ENCODE peak calls at places on chromosomes 11 and 22, in five cellular contexts. H, L, Z, E and R are unnamed samples.

GRCh38 chr11:43419460-43419859 is 60.7 kb downstream of the TTC17 start:
- DNase-seq in E (no peak), Z (peak), H (no peak), L (no peak), R (no peak)

GRCh38 chr22:40466976-40467375 is 96.6 kb downstream of the SGSM3 start:
- DNase-seq in Z (no peak), L (no peak), E (no peak), H (no peak), R (no peak)

GRCh38 chr11:40417627-40418026 is 1041.8 kb downstream of the LRRC4C start:
- DNase-seq in L (no peak), Z (no peak), H (no peak), E (no peak), R (no peak)

GRCh38 chr22:24341657-24342056 is 71.0 kb downstream of the SPECC1L start:
- DNase-seq in E (no peak), H (no peak), Z (no peak), L (no peak), R (no peak)

GRCh38 chr22:24115247-24116207 is 65.8 kb upstream of the SUSD2 start:
- DNase-seq in Z (no peak), L (no peak), H (no peak), E (no peak), R (no peak)

GRCh38 chr11:111819161-111820058 is 52.0 kb downstream of the ALG9 start:
- DNase-seq in Z (peak), H (no peak), E (peak), L (peak), R (no peak)

GRCh38 chr11:44568358-44568705 is 2.9 kb downstream of the CD82 start:
- DNase-seq in H (no peak), L (no peak), E (no peak), Z (no peak), R (no peak)

GRCh38 chr11:67483901-67484665 is 1.3 kb downstream of the AIP start:
- DNase-seq in L (no peak), Z (peak), H (no peak), E (no peak), R (no peak)

GRCh38 chr11:65964906-65965305 is 3.4 kb downstream of the SART1 start:
- DNase-seq in H (no peak), E (no peak), Z (no peak), L (no peak), R (no peak)

GRCh38 chr22:50505276-50505775 is 2.2 kb downstream of the LMF2 start:
- DNase-seq in Z (no peak), E (no peak), H (no peak), L (no peak), R (no peak)

GRCh38 chr11:62025429-62026105 is 58.1 kb upstream of the FTH1 start:
- DNase-seq in L (peak), H (no peak), Z (peak), E (peak), R (peak)

GRCh38 chr11:113189909-113190667 is 124.3 kb upstream of the TTC12 start:
- DNase-seq in H (no peak), L (peak), E (peak), Z (peak), R (no peak)

GRCh38 chr11:65844231-65844872 is 10.6 kb downstream of the SNX32 start:
- DNase-seq in L (no peak), Z (no peak), H (no peak), E (no peak), R (no peak)

GRCh38 chr11:34564807-34565241 is 51.2 kb upstream of the ELF5 start:
- DNase-seq in E (no peak), H (no peak), Z (no peak), L (peak), R (no peak)

GRCh38 chr11:67420147-67420645 is 4.7 kb downstream of the CARNS1 start:
- DNase-seq in E (no peak), L (no peak), H (no peak), Z (no peak), R (no peak)

GRCh38 chr11:22477312-22477711 is 139.1 kb downstream of the SLC17A6 start:
- DNase-seq in E (no peak), L (no peak), Z (no peak), H (no peak), R (no peak)

GRCh38 chr22:50076646-50077624 is 8.3 kb downstream of the MLC1 start:
- DNase-seq in Z (peak), H (no peak), L (no peak), E (no peak), R (no peak)

GRCh38 chr11:128859563-128860441 is 7.3 kb downstream of the KCNJ1 start:
- DNase-seq in E (peak), L (peak), Z (peak), H (peak), R (peak)

GRCh38 chr11:128152796-128153696 is 434.3 kb downstream of the ETS1 start:
- DNase-seq in Z (no peak), H (no peak), L (no peak), E (no peak), R (no peak)

GRCh38 chr22:49049691-49050090 is 778.0 kb downstream of the BRD1 start:
- DNase-seq in E (no peak), H (no peak), Z (no peak), L (no peak), R (no peak)

GRCh38 chr11:84437129-84438123 is 1151.3 kb upstream of the CCDC90B start:
- DNase-seq in H (peak), Z (no peak), E (no peak), L (no peak), R (no peak)

GRCh38 chr11:112612283-112612849 is 348.9 kb upstream of the NCAM1 start:
- DNase-seq in L (no peak), H (no peak), E (no peak), Z (no peak), R (no peak)

GRCh38 chr11:120682026-120682649 is 170.6 kb downstream of the GRIK4 start:
- DNase-seq in H (no peak), L (no peak), E (no peak), Z (no peak), R (no peak)

GRCh38 chr22:39932918-39933649 is 27.1 kb upstream of the TMA7B start:
- DNase-seq in H (no peak), Z (peak), L (no peak), E (no peak), R (no peak)

GRCh38 chr22:40107756-40108437 is 69.8 kb upstream of the TNRC6B start:
- DNase-seq in L (peak), E (peak), H (no peak), Z (no peak), R (no peak)

GRCh38 chr11:116638463-116638862 is 134.3 kb downstream of the BUD13 start:
- DNase-seq in L (no peak), Z (no peak), E (no peak), H (peak), R (no peak)

GRCh38 chr11:44880953-44881352 is 69.7 kb downstream of the TP53I11 start:
- DNase-seq in Z (no peak), H (no peak), L (no peak), E (no peak), R (no peak)

GRCh38 chr11:104858882-104859735 is 39.2 kb downstream of the CASP12 start:
- DNase-seq in H (no peak), Z (peak), L (no peak), E (no peak), R (no peak)

GRCh38 chr11:107844041-107844440 is 14.5 kb downstream of the SLC35F2 start:
- DNase-seq in E (no peak), Z (peak), H (no peak), L (no peak), R (no peak)

GRCh38 chr11:34501962-34502361 is 11.6 kb downstream of the ELF5 start:
- DNase-seq in H (no peak), L (no peak), Z (no peak), E (no peak), R (no peak)

GRCh38 chr11:20125927-20126326 is 34.3 kb downstream of the DBX1 start:
- DNase-seq in Z (no peak), L (no peak), H (no peak), E (no peak), R (no peak)

GRCh38 chr11:65915101-65915820 is 3.6 kb downstream of the C11orf68 start:
- DNase-seq in H (no peak), E (no peak), Z (peak), L (peak), R (no peak)

DNA sequence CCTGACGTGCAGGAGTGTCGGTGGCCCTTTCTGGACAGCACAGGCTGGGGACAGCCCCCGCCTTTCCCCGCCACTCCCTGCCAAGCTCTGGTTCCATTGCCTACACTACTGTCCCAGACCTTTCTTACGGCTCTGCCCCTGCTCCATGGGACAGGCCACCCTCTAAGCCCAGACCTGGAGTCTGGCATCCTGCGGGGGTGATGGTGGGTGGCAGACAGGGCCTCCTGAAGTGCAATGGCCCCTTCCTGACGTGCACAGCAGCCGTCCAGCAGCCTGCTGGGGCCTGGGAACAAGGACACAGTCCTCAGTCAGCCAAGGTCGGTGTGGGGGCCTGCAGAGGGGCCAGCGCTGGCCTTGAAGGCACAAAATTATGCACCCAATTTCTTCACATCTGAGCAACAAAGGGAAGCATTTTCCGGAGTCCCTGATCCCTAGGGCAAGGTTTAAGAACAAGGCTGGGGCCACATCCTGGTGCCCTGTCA is 79.7 kb upstream of the KCNQ1OT1 start:
- DNase-seq in Z (no peak), H (peak), L (no peak), E (no peak), R (no peak)
- TF ChIP-seq CTCF in Z (no peak), H (no peak), L (no peak), E (no peak), R (no peak)

DNA sequence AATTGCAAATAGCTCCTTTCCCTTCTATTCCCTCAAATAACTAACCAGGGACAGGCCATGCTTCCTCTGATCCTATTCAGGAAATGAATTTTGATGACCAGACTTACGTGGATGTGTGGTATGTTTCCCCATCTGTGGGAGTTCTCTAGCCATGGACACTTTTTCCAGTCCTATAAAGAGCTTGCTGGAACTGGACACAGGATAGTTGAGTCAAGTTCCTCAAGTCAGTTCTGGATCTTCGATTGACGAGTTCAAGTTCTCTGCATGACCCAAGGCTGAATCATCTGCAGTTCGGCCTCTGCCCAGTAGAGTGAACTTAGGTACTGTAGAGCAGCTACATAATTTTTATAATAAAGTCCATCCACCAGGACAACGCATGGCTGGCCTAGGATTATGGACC is 52.7 kb upstream of the CCND1 start:
- DNase-seq in L (no peak), E (no peak), H (no peak), Z (no peak), R (no peak)
- TF ChIP-seq CTCF in L (no peak), E (no peak), H (no peak), Z (no peak), R (no peak)

GRCh38 chr22:37259540-37260029 is 15.5 kb upstream of the RAC2 start:
- DNase-seq in H (peak), E (no peak), Z (no peak), L (no peak), R (no peak)
- TF ChIP-seq CTCF in H (peak), E (peak), Z (peak), L (no peak), R (no peak)

GRCh38 chr11:59223177-59223576 is 10.4 kb upstream of the MPEG1 start:
- DNase-seq in Z (no peak), L (no peak), E (no peak), H (no peak), R (no peak)

GRCh38 chr11:59219836-59220235 is 7.1 kb upstream of the MPEG1 start:
- DNase-seq in Z (no peak), H (no peak), L (no peak), E (no peak), R (no peak)

GRCh38 chr11:59223611-59224010 is 10.9 kb upstream of the MPEG1 start:
- DNase-seq in E (no peak), L (no peak), Z (no peak), H (no peak), R (no peak)

GRCh38 chr11:59222464-59223065 is 9.8 kb upstream of the MPEG1 start:
- DNase-seq in Z (no peak), E (no peak), L (no peak), H (no peak), R (no peak)

GRCh38 chr11:59221438-59221837 is 8.7 kb upstream of the MPEG1 start:
- DNase-seq in L (no peak), Z (no peak), H (no peak), E (no peak), R (no peak)
- TF ChIP-seq CTCF in L (no peak), Z (no peak), H (no peak), E (no peak), R (no peak)

DNA sequence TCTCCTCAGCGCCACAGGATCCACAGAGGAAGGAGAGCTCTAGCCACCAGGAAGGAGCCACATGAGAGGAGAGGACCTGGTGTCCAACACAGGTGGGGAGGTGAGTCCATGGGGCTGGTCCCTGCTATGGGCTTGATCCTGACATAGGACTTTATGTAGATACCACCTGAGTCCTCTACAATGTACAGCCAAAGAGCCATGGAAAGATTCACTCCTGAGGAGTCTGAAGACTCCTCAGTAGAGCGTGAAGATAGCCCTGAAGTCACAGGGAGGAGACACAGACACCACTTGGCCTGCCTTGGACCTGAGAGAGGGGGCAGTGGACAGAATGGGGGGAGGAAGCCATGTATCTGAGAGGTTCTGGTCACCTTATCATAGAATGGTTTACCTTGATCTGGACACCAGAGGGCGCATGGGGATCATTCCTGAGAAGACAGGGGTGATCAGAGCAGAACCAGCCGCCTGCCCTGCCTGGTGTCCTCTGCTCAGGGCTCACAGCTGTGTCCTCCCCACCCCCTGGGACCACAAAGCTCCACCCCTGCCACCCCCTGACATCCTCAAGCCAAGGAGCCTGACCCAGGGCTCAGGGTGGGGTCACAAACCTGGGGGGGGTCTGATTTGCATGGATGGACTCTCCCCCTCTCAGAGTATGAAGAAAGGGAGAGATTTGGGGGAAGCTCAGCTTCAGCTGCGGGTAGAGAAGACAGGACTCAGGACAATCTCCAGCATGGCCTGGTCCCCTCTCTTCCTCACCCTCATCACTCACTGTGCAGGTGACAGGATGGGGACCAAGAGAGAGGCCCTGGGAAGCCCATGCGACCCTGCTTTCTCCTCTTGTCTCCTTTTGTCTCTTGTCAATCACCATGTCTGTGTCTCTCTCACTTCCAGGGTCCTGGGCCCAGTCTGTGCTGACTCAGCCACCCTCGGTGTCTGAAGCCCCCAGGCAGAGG is 77.0 kb downstream of the ZNF280B start:
- DNase-seq in Z (peak), H (peak), L (peak), E (no peak), R (no peak)
- TF ChIP-seq CTCF in Z (peak), H (peak), L (peak), E (no peak), R (no peak)

GRCh38 chr22:45731041-45731797 is 59.6 kb downstream of the ATXN10 start:
- DNase-seq in E (no peak), Z (no peak), H (no peak), L (no peak), R (no peak)

GRCh38 chr22:45735273-45735672 is 63.6 kb downstream of the ATXN10 start:
- DNase-seq in L (no peak), E (no peak), Z (no peak), H (no peak), R (no peak)

GRCh38 chr22:45726081-45726480 is 54.4 kb downstream of the ATXN10 start:
- DNase-seq in L (no peak), E (no peak), H (no peak), Z (no peak), R (no peak)

DNA sequence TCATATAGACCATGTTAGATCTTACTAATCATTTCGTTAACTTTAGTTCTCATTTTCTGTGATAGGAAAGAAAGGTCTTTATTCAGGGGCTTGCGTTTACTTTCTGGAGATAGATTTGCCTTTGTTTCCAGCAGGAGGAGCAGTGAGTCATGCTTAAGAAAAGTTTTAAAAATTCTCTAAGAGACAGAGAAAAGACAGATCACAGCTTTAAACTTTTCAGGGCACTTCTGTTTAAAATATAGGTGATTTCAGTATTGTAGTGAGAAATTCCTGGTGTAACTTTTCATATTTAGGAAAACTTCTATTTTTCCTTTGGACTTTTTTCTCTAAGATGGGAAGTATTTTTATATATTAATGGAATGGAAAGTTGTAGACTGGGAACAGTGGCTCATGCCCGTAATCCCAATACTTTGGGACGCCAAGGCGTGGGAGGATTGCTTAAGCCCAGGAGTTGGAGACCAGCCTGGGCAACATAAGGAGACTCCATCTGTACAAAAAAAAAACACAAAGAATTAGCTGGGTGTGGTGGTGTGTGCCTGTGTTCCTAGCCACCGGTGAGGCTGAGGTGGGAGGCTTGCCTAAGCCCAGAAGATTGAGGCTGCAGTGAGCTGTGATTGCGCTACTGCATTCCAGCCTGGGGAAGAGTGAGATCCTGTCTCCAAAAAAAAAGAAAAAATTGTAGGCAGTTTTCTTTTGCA is 60.3 kb downstream of the ATXN10 start:
- DNase-seq in L (no peak), Z (peak), E (no peak), H (no peak), R (no peak)
- TF ChIP-seq CTCF in L (no peak), Z (peak), E (no peak), H (no peak), R (no peak)

DNA sequence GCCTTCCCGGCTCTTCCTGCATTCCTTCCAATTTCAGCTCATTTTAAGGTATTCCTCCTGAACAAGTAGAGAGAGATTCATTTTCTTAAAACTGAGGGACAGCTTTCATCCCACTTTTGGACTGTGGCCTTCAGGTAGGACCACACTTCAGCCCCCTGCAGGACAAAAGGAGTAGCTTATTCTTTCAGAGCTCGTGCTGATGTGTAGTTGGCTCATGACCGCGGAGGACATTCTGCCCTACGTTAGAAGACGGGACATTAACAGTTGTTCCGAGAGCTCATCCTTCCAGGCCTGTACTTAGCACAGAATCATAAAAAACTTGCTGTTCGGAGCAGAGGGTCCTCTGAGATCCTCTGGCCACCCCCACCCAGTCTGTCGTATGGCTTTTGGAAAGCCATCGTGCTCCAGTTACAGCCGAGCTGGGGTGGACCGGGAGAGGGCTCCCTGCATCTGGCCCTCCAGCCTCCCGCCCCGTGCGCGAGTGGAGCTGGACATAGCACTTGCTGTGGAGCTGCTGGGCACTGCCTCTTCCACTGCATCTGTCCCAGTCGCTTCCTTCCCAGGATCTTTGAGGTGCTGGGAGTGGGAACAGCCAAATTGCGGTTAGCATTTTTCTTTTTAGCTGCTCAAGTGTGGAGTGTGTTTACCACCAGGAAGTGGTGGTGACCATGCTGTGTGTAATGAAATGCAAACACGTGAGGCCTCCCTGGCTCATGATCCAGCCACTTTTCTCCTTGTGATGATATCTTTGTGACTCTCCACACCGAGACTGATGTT is 250.3 kb downstream of the TBC1D22A start:
- DNase-seq in E (no peak), L (no peak), H (no peak), Z (no peak), R (no peak)
- TF ChIP-seq CTCF in E (no peak), L (no peak), H (no peak), Z (no peak), R (no peak)